ENCODE peak calls at places on chromosomes 13 and 19, in five cellular contexts. One of them, this sample, is unnamed.

GRCh38 chr19:33458171-33458633 is 63.4 kb downstream of the PEPD start:
- DNase-seq in transverse colon: no peak
- DNase-seq in H1: no peak
- DNase-seq in lower leg skin: peak
- DNase-seq in esophagus squamous epithelium: no peak
- DNase-seq in this sample: no peak

GRCh38 chr13:21822029-21822428 is 151.2 kb downstream of the FGF9 start:
- DNase-seq in transverse colon: no peak
- DNase-seq in H1: no peak
- DNase-seq in lower leg skin: no peak
- DNase-seq in esophagus squamous epithelium: no peak
- DNase-seq in this sample: no peak

GRCh38 chr19:58395220-58395978 is at the start of gene RNF225:
- DNase-seq in transverse colon: peak
- DNase-seq in H1: peak
- DNase-seq in lower leg skin: no peak
- DNase-seq in esophagus squamous epithelium: no peak
- DNase-seq in this sample: no peak

GRCh38 chr19:9149976-9150375 is 9.8 kb downstream of the ZNF317 start:
- DNase-seq in transverse colon: no peak
- DNase-seq in H1: no peak
- DNase-seq in lower leg skin: peak
- DNase-seq in esophagus squamous epithelium: no peak
- DNase-seq in this sample: no peak

GRCh38 chr13:80151016-80151415 is 189.9 kb downstream of the SPRY2 start:
- DNase-seq in transverse colon: no peak
- DNase-seq in H1: no peak
- DNase-seq in lower leg skin: no peak
- DNase-seq in esophagus squamous epithelium: no peak
- DNase-seq in this sample: no peak

GRCh38 chr19:39253374-39254149 is 4.9 kb upstream of the IFNL4 start:
- DNase-seq in transverse colon: no peak
- DNase-seq in H1: no peak
- DNase-seq in lower leg skin: no peak
- DNase-seq in esophagus squamous epithelium: no peak
- DNase-seq in this sample: no peak

GRCh38 chr13:113369189-113369588 is 5.3 kb upstream of the GRTP1 start:
- DNase-seq in transverse colon: no peak
- DNase-seq in H1: no peak
- DNase-seq in lower leg skin: peak
- DNase-seq in esophagus squamous epithelium: no peak
- DNase-seq in this sample: no peak

GRCh38 chr19:45100797-45101196 is 7.8 kb downstream of the PPP1R37 start:
- DNase-seq in transverse colon: no peak
- DNase-seq in H1: no peak
- DNase-seq in lower leg skin: no peak
- DNase-seq in esophagus squamous epithelium: no peak
- DNase-seq in this sample: no peak

GRCh38 chr19:4337906-4338440 is 654 bp downstream of the STAP2 start:
- DNase-seq in transverse colon: peak
- DNase-seq in H1: no peak
- DNase-seq in lower leg skin: peak
- DNase-seq in esophagus squamous epithelium: no peak
- DNase-seq in this sample: no peak

GRCh38 chr19:5050905-5051304 is 82.0 kb downstream of the KDM4B start:
- DNase-seq in transverse colon: no peak
- DNase-seq in H1: no peak
- DNase-seq in lower leg skin: no peak
- DNase-seq in esophagus squamous epithelium: no peak
- DNase-seq in this sample: no peak

GRCh38 chr13:96053003-96053703 is at the start of gene UGGT2:
- DNase-seq in transverse colon: peak
- DNase-seq in H1: peak
- DNase-seq in lower leg skin: peak
- DNase-seq in esophagus squamous epithelium: peak
- DNase-seq in this sample: peak

GRCh38 chr19:10086032-10086903 is at the start of gene SHFL:
- DNase-seq in transverse colon: peak
- DNase-seq in H1: no peak
- DNase-seq in lower leg skin: peak
- DNase-seq in esophagus squamous epithelium: no peak
- DNase-seq in this sample: no peak

GRCh38 chr13:91154553-91154952 is 192.9 kb upstream of the MIR17HG start:
- DNase-seq in transverse colon: no peak
- DNase-seq in H1: no peak
- DNase-seq in lower leg skin: no peak
- DNase-seq in esophagus squamous epithelium: no peak
- DNase-seq in this sample: no peak

GRCh38 chr19:14073925-14074838 is 1.6 kb downstream of the MISP3 start:
- DNase-seq in transverse colon: peak
- DNase-seq in H1: no peak
- DNase-seq in lower leg skin: peak
- DNase-seq in esophagus squamous epithelium: no peak
- DNase-seq in this sample: no peak

GRCh38 chr13:80050252-80050651 is 290.7 kb downstream of the SPRY2 start:
- DNase-seq in transverse colon: no peak
- DNase-seq in H1: no peak
- DNase-seq in lower leg skin: no peak
- DNase-seq in esophagus squamous epithelium: no peak
- DNase-seq in this sample: no peak

GRCh38 chr19:383922-384800 is 24.8 kb downstream of the C2CD4C start:
- DNase-seq in transverse colon: no peak
- DNase-seq in H1: peak
- DNase-seq in lower leg skin: peak
- DNase-seq in esophagus squamous epithelium: no peak
- DNase-seq in this sample: no peak

GRCh38 chr19:41376241-41376997 is at the start of gene TMEM91:
- DNase-seq in transverse colon: peak
- DNase-seq in H1: no peak
- DNase-seq in lower leg skin: peak
- DNase-seq in esophagus squamous epithelium: no peak
- DNase-seq in this sample: no peak

GRCh38 chr13:90800082-90800746 is 547.3 kb upstream of the MIR17HG start:
- DNase-seq in transverse colon: peak
- DNase-seq in H1: no peak
- DNase-seq in lower leg skin: no peak
- DNase-seq in esophagus squamous epithelium: no peak
- DNase-seq in this sample: no peak

GRCh38 chr13:43129511-43130130 is 106.2 kb downstream of the DNAJC15 start:
- DNase-seq in transverse colon: no peak
- DNase-seq in H1: no peak
- DNase-seq in lower leg skin: no peak
- DNase-seq in esophagus squamous epithelium: no peak
- DNase-seq in this sample: no peak

GRCh38 chr13:27593267-27593666 is 27.1 kb downstream of the LNX2 start:
- DNase-seq in transverse colon: no peak
- DNase-seq in H1: no peak
- DNase-seq in lower leg skin: no peak
- DNase-seq in esophagus squamous epithelium: no peak
- DNase-seq in this sample: no peak

GRCh38 chr19:24033962-24034342 is 53.0 kb upstream of the ZNF254 start:
- DNase-seq in transverse colon: peak
- DNase-seq in H1: no peak
- DNase-seq in lower leg skin: peak
- DNase-seq in esophagus squamous epithelium: no peak
- DNase-seq in this sample: no peak

GRCh38 chr19:18519962-18520847 is 1.7 kb downstream of the ELL start:
- DNase-seq in transverse colon: peak
- DNase-seq in H1: no peak
- DNase-seq in lower leg skin: peak
- DNase-seq in esophagus squamous epithelium: no peak
- DNase-seq in this sample: no peak

GRCh38 chr13:104823709-104824108 is 1711.8 kb downstream of the EFNB2 start:
- DNase-seq in transverse colon: no peak
- DNase-seq in H1: no peak
- DNase-seq in lower leg skin: no peak
- DNase-seq in esophagus squamous epithelium: no peak
- DNase-seq in this sample: no peak

GRCh38 chr13:19794552-19795143 is 11.9 kb upstream of the PSPC1 start:
- DNase-seq in transverse colon: no peak
- DNase-seq in H1: peak
- DNase-seq in lower leg skin: no peak
- DNase-seq in esophagus squamous epithelium: no peak
- DNase-seq in this sample: no peak

GRCh38 chr13:36858285-36858684 is 39.3 kb downstream of the RFXAP start:
- DNase-seq in transverse colon: no peak
- DNase-seq in H1: no peak
- DNase-seq in lower leg skin: no peak
- DNase-seq in esophagus squamous epithelium: no peak
- DNase-seq in this sample: no peak

GRCh38 chr13:36859259-36859658 is 40.2 kb downstream of the RFXAP start:
- DNase-seq in transverse colon: no peak
- DNase-seq in H1: no peak
- DNase-seq in lower leg skin: no peak
- DNase-seq in esophagus squamous epithelium: no peak
- DNase-seq in this sample: no peak

GRCh38 chr13:36862722-36863121 is 43.7 kb downstream of the RFXAP start:
- DNase-seq in transverse colon: no peak
- DNase-seq in H1: no peak
- DNase-seq in lower leg skin: no peak
- DNase-seq in esophagus squamous epithelium: no peak
- DNase-seq in this sample: no peak

GRCh38 chr13:36862002-36862706 is 43.1 kb downstream of the RFXAP start:
- DNase-seq in transverse colon: no peak
- DNase-seq in H1: no peak
- DNase-seq in lower leg skin: no peak
- DNase-seq in esophagus squamous epithelium: no peak
- DNase-seq in this sample: no peak

DNA sequence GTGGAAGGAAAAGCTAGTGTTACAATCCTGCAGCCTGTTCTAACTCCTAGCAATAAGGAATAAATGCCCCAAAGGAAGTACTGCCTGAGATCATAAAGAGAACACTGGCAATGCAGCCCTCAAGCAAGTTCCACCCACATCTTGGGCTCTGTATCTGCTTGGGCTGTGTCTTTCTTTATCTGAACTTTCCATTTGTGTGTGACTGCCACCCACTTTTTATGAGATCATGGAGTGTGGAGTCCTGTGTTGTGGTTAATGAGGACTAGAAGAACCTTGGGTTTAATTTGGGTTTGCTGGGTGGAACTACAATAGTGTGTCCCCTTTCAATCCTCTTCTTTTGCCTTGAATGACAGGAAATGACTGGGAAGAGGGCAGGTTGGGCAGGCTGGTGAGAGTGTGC is 38.3 kb downstream of the RFXAP start:
- DNase-seq in transverse colon: no peak
- DNase-seq in H1: no peak
- DNase-seq in lower leg skin: no peak
- DNase-seq in esophagus squamous epithelium: no peak
- DNase-seq in this sample: no peak
- TF ChIP-seq POLR2A in transverse colon: no peak
- TF ChIP-seq POLR2A in H1: no peak
- TF ChIP-seq POLR2A in lower leg skin: no peak
- TF ChIP-seq POLR2A in esophagus squamous epithelium: no peak
- TF ChIP-seq POLR2A in this sample: no peak

GRCh38 chr19:49676690-49677231 is 310 bp upstream of the PRMT1 start:
- DNase-seq in transverse colon: peak
- DNase-seq in H1: peak
- DNase-seq in lower leg skin: peak
- DNase-seq in esophagus squamous epithelium: peak
- DNase-seq in this sample: peak

GRCh38 chr19:49678970-49679831 is 2.1 kb downstream of the PRMT1 start:
- DNase-seq in transverse colon: no peak
- DNase-seq in H1: no peak
- DNase-seq in lower leg skin: no peak
- DNase-seq in esophagus squamous epithelium: no peak
- DNase-seq in this sample: no peak

GRCh38 chr19:49677901-49678674 is 1.0 kb downstream of the PRMT1 start:
- DNase-seq in transverse colon: peak
- DNase-seq in H1: peak
- DNase-seq in lower leg skin: peak
- DNase-seq in esophagus squamous epithelium: no peak
- DNase-seq in this sample: no peak

GRCh38 chr19:49677232-49677881 is at the start of gene PRMT1:
- DNase-seq in transverse colon: peak
- DNase-seq in H1: no peak
- DNase-seq in lower leg skin: no peak
- DNase-seq in esophagus squamous epithelium: no peak
- DNase-seq in this sample: no peak

DNA sequence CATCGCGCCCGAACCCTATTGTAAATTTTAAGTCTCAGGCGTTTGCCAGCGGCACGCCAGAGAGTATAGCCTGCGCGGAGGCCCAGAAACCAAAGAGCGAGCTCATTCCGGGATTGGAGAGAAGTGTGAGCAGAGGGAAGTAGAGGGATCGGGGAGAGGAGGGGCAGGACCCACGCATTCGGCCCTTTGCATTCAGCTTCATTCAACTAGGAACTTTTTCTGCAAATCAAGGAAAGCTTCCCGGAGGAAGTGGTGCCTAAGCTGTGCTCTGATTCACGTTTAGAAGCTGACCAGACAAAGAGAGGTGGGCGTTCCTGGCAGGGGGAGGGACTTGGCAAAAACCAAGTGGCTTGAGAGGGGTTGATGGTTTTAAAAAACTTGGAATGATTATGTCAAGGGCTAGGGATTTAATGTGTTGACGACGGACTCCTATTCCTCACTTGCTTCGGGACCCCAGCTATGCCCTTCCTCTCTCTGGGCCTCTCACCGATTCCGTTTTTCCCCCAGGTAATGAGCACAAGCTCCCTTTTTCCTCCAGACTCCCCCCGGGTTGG is 858 bp upstream of the PRMT1 start:
- DNase-seq in transverse colon: peak
- DNase-seq in H1: peak
- DNase-seq in lower leg skin: peak
- DNase-seq in esophagus squamous epithelium: no peak
- DNase-seq in this sample: no peak
- TF ChIP-seq POLR2A in transverse colon: no peak
- TF ChIP-seq POLR2A in H1: peak
- TF ChIP-seq POLR2A in lower leg skin: no peak
- TF ChIP-seq POLR2A in esophagus squamous epithelium: no peak
- TF ChIP-seq POLR2A in this sample: no peak

GRCh38 chr19:7506385-7507328 is 9.2 kb upstream of the ZNF358 start:
- DNase-seq in transverse colon: peak
- DNase-seq in H1: peak
- DNase-seq in lower leg skin: peak
- DNase-seq in esophagus squamous epithelium: peak
- DNase-seq in this sample: no peak
- TF ChIP-seq POLR2A in transverse colon: no peak
- TF ChIP-seq POLR2A in H1: no peak
- TF ChIP-seq POLR2A in lower leg skin: no peak
- TF ChIP-seq POLR2A in esophagus squamous epithelium: no peak
- TF ChIP-seq POLR2A in this sample: no peak

GRCh38 chr19:11692127-11692790 is 46.5 kb downstream of the ZNF823 start:
- DNase-seq in transverse colon: no peak
- DNase-seq in H1: no peak
- DNase-seq in lower leg skin: no peak
- DNase-seq in esophagus squamous epithelium: no peak
- DNase-seq in this sample: no peak

GRCh38 chr19:11697284-11697855 is 41.4 kb downstream of the ZNF823 start:
- DNase-seq in transverse colon: no peak
- DNase-seq in H1: no peak
- DNase-seq in lower leg skin: no peak
- DNase-seq in esophagus squamous epithelium: no peak
- DNase-seq in this sample: no peak

GRCh38 chr19:11693505-11694499 is 44.9 kb downstream of the ZNF823 start:
- DNase-seq in transverse colon: no peak
- DNase-seq in H1: peak
- DNase-seq in lower leg skin: no peak
- DNase-seq in esophagus squamous epithelium: no peak
- DNase-seq in this sample: no peak

GRCh38 chr19:11698231-11698630 is 40.5 kb downstream of the ZNF823 start:
- DNase-seq in transverse colon: no peak
- DNase-seq in H1: no peak
- DNase-seq in lower leg skin: no peak
- DNase-seq in esophagus squamous epithelium: no peak
- DNase-seq in this sample: no peak

GRCh38 chr19:11694533-11695439 is 44.0 kb downstream of the ZNF823 start:
- DNase-seq in transverse colon: peak
- DNase-seq in H1: peak
- DNase-seq in lower leg skin: peak
- DNase-seq in esophagus squamous epithelium: peak
- DNase-seq in this sample: no peak
- TF ChIP-seq POLR2A in transverse colon: peak
- TF ChIP-seq POLR2A in H1: peak
- TF ChIP-seq POLR2A in lower leg skin: no peak
- TF ChIP-seq POLR2A in esophagus squamous epithelium: peak
- TF ChIP-seq POLR2A in this sample: peak